ENCODE peak calls at places on chromosomes 12 and 14, in ten cellular contexts. One of them, this sample, is unnamed.

GRCh38 chr14:36509056-36509917 is 10.7 kb downstream of the NKX2-1 start:
- DNase-seq in LNCaP clone FGC: no peak
- DNase-seq in Daoy: no peak
- DNase-seq in activated naive CD4-positive, alpha-beta T cell: no peak
- DNase-seq in GM04504: no peak
- DNase-seq in progenitor cell of endocrine pancreas: no peak
- DNase-seq in posterior cingulate gyrus: no peak
- DNase-seq in Caco-2: no peak
- DNase-seq in activated T-cell treated with anti-CD3 and anti-CD28 coated beads, Interleukin-2, amount 50 U/mL, for 72 hours: no peak
- DNase-seq in head of caudate nucleus: no peak
- DNase-seq in this sample: peak

GRCh38 chr12:43676183-43676813 is 82.3 kb downstream of the PUS7L start:
- DNase-seq in LNCaP clone FGC: peak
- DNase-seq in Daoy: peak
- DNase-seq in activated naive CD4-positive, alpha-beta T cell: no peak
- DNase-seq in GM04504: no peak
- DNase-seq in progenitor cell of endocrine pancreas: no peak
- DNase-seq in posterior cingulate gyrus: no peak
- DNase-seq in Caco-2: peak
- DNase-seq in activated T-cell treated with anti-CD3 and anti-CD28 coated beads, Interleukin-2, amount 50 U/mL, for 72 hours: peak
- DNase-seq in head of caudate nucleus: no peak
- DNase-seq in this sample: no peak

GRCh38 chr12:106760184-106760531 is 14.3 kb upstream of the RIC8B start:
- DNase-seq in LNCaP clone FGC: no peak
- DNase-seq in Daoy: no peak
- DNase-seq in activated naive CD4-positive, alpha-beta T cell: no peak
- DNase-seq in GM04504: no peak
- DNase-seq in progenitor cell of endocrine pancreas: no peak
- DNase-seq in posterior cingulate gyrus: no peak
- DNase-seq in Caco-2: no peak
- DNase-seq in activated T-cell treated with anti-CD3 and anti-CD28 coated beads, Interleukin-2, amount 50 U/mL, for 72 hours: no peak
- DNase-seq in head of caudate nucleus: no peak
- DNase-seq in this sample: no peak

GRCh38 chr14:53620325-53620716 is 336.3 kb downstream of the BMP4 start:
- DNase-seq in LNCaP clone FGC: no peak
- DNase-seq in Daoy: no peak
- DNase-seq in activated naive CD4-positive, alpha-beta T cell: no peak
- DNase-seq in GM04504: no peak
- DNase-seq in progenitor cell of endocrine pancreas: no peak
- DNase-seq in posterior cingulate gyrus: no peak
- DNase-seq in Caco-2: no peak
- DNase-seq in activated T-cell treated with anti-CD3 and anti-CD28 coated beads, Interleukin-2, amount 50 U/mL, for 72 hours: no peak
- DNase-seq in head of caudate nucleus: no peak
- DNase-seq in this sample: no peak

GRCh38 chr14:99296517-99296916 is 24.5 kb upstream of the BCL11B start:
- DNase-seq in LNCaP clone FGC: no peak
- DNase-seq in Daoy: no peak
- DNase-seq in activated naive CD4-positive, alpha-beta T cell: no peak
- DNase-seq in GM04504: no peak
- DNase-seq in progenitor cell of endocrine pancreas: no peak
- DNase-seq in posterior cingulate gyrus: no peak
- DNase-seq in Caco-2: no peak
- DNase-seq in activated T-cell treated with anti-CD3 and anti-CD28 coated beads, Interleukin-2, amount 50 U/mL, for 72 hours: no peak
- DNase-seq in head of caudate nucleus: no peak
- DNase-seq in this sample: no peak

GRCh38 chr12:132622437-132623071 is 4.0 kb downstream of the P2RX2 start:
- DNase-seq in LNCaP clone FGC: no peak
- DNase-seq in Daoy: peak
- DNase-seq in activated naive CD4-positive, alpha-beta T cell: no peak
- DNase-seq in GM04504: peak
- DNase-seq in progenitor cell of endocrine pancreas: no peak
- DNase-seq in posterior cingulate gyrus: no peak
- DNase-seq in Caco-2: no peak
- DNase-seq in activated T-cell treated with anti-CD3 and anti-CD28 coated beads, Interleukin-2, amount 50 U/mL, for 72 hours: no peak
- DNase-seq in head of caudate nucleus: no peak
- DNase-seq in this sample: peak

GRCh38 chr12:125525879-125526278 is 460.6 kb downstream of the AACS start:
- DNase-seq in LNCaP clone FGC: no peak
- DNase-seq in Daoy: no peak
- DNase-seq in activated naive CD4-positive, alpha-beta T cell: no peak
- DNase-seq in GM04504: no peak
- DNase-seq in progenitor cell of endocrine pancreas: no peak
- DNase-seq in posterior cingulate gyrus: no peak
- DNase-seq in Caco-2: no peak
- DNase-seq in activated T-cell treated with anti-CD3 and anti-CD28 coated beads, Interleukin-2, amount 50 U/mL, for 72 hours: no peak
- DNase-seq in head of caudate nucleus: no peak
- DNase-seq in this sample: peak

GRCh38 chr12:108282160-108282559 is 57.0 kb downstream of the CMKLR1 start:
- DNase-seq in LNCaP clone FGC: no peak
- DNase-seq in Daoy: no peak
- DNase-seq in activated naive CD4-positive, alpha-beta T cell: no peak
- DNase-seq in GM04504: no peak
- DNase-seq in progenitor cell of endocrine pancreas: no peak
- DNase-seq in posterior cingulate gyrus: no peak
- DNase-seq in Caco-2: no peak
- DNase-seq in activated T-cell treated with anti-CD3 and anti-CD28 coated beads, Interleukin-2, amount 50 U/mL, for 72 hours: no peak
- DNase-seq in head of caudate nucleus: no peak
- DNase-seq in this sample: no peak

GRCh38 chr12:96051756-96052155 is 16.4 kb upstream of the LTA4H start:
- DNase-seq in LNCaP clone FGC: no peak
- DNase-seq in Daoy: no peak
- DNase-seq in activated naive CD4-positive, alpha-beta T cell: no peak
- DNase-seq in GM04504: no peak
- DNase-seq in progenitor cell of endocrine pancreas: no peak
- DNase-seq in posterior cingulate gyrus: no peak
- DNase-seq in Caco-2: no peak
- DNase-seq in activated T-cell treated with anti-CD3 and anti-CD28 coated beads, Interleukin-2, amount 50 U/mL, for 72 hours: no peak
- DNase-seq in head of caudate nucleus: no peak
- DNase-seq in this sample: no peak

GRCh38 chr12:106084048-106084671 is 54.6 kb downstream of the NUAK1 start:
- DNase-seq in LNCaP clone FGC: no peak
- DNase-seq in Daoy: peak
- DNase-seq in activated naive CD4-positive, alpha-beta T cell: no peak
- DNase-seq in GM04504: peak
- DNase-seq in progenitor cell of endocrine pancreas: no peak
- DNase-seq in posterior cingulate gyrus: no peak
- DNase-seq in Caco-2: no peak
- DNase-seq in activated T-cell treated with anti-CD3 and anti-CD28 coated beads, Interleukin-2, amount 50 U/mL, for 72 hours: no peak
- DNase-seq in head of caudate nucleus: no peak
- DNase-seq in this sample: no peak

GRCh38 chr12:29640589-29641345 is 143.0 kb downstream of the TMTC1 start:
- DNase-seq in LNCaP clone FGC: no peak
- DNase-seq in Daoy: peak
- DNase-seq in activated naive CD4-positive, alpha-beta T cell: no peak
- DNase-seq in GM04504: no peak
- DNase-seq in progenitor cell of endocrine pancreas: peak
- DNase-seq in posterior cingulate gyrus: no peak
- DNase-seq in Caco-2: no peak
- DNase-seq in activated T-cell treated with anti-CD3 and anti-CD28 coated beads, Interleukin-2, amount 50 U/mL, for 72 hours: no peak
- DNase-seq in head of caudate nucleus: peak
- DNase-seq in this sample: no peak

GRCh38 chr12:45944771-45945170 is 45.6 kb downstream of the SCAF11 start:
- DNase-seq in LNCaP clone FGC: no peak
- DNase-seq in Daoy: no peak
- DNase-seq in activated naive CD4-positive, alpha-beta T cell: no peak
- DNase-seq in GM04504: no peak
- DNase-seq in progenitor cell of endocrine pancreas: no peak
- DNase-seq in posterior cingulate gyrus: no peak
- DNase-seq in Caco-2: no peak
- DNase-seq in activated T-cell treated with anti-CD3 and anti-CD28 coated beads, Interleukin-2, amount 50 U/mL, for 72 hours: no peak
- DNase-seq in head of caudate nucleus: no peak
- DNase-seq in this sample: no peak

GRCh38 chr14:93056166-93056839 is 59.4 kb downstream of the ITPK1 start:
- DNase-seq in LNCaP clone FGC: no peak
- DNase-seq in Daoy: no peak
- DNase-seq in activated naive CD4-positive, alpha-beta T cell: no peak
- DNase-seq in GM04504: peak
- DNase-seq in progenitor cell of endocrine pancreas: no peak
- DNase-seq in posterior cingulate gyrus: no peak
- DNase-seq in Caco-2: no peak
- DNase-seq in activated T-cell treated with anti-CD3 and anti-CD28 coated beads, Interleukin-2, amount 50 U/mL, for 72 hours: no peak
- DNase-seq in head of caudate nucleus: no peak
- DNase-seq in this sample: no peak

GRCh38 chr12:32902287-32902996 is 5.9 kb upstream of the PKP2 start:
- DNase-seq in LNCaP clone FGC: no peak
- DNase-seq in Daoy: no peak
- DNase-seq in activated naive CD4-positive, alpha-beta T cell: no peak
- DNase-seq in GM04504: no peak
- DNase-seq in progenitor cell of endocrine pancreas: no peak
- DNase-seq in posterior cingulate gyrus: no peak
- DNase-seq in Caco-2: no peak
- DNase-seq in activated T-cell treated with anti-CD3 and anti-CD28 coated beads, Interleukin-2, amount 50 U/mL, for 72 hours: no peak
- DNase-seq in head of caudate nucleus: no peak
- DNase-seq in this sample: no peak

GRCh38 chr14:75822522-75823288 is 159.1 kb downstream of the TGFB3 start:
- DNase-seq in LNCaP clone FGC: no peak
- DNase-seq in Daoy: peak
- DNase-seq in activated naive CD4-positive, alpha-beta T cell: no peak
- DNase-seq in GM04504: peak
- DNase-seq in progenitor cell of endocrine pancreas: no peak
- DNase-seq in posterior cingulate gyrus: no peak
- DNase-seq in Caco-2: no peak
- DNase-seq in activated T-cell treated with anti-CD3 and anti-CD28 coated beads, Interleukin-2, amount 50 U/mL, for 72 hours: no peak
- DNase-seq in head of caudate nucleus: no peak
- DNase-seq in this sample: no peak